ENCODE peak calls at places on chromosomes 13 and 19, in ten cellular contexts. E is cardiac muscle cell, R is brain microvascular endothelial cell, S is fibroblast of villous mesenchyme, D is fibroblast of pulmonary artery, O is psoas muscle, B is gastrocnemius medialis, F is left ventricle myocardium inferior, G is astrocyte of the spinal cord, X is colonic mucosa. U is an unnamed sample.
A peak's percentile ranks its signal among the peaks of the same experiment; 100 is the strongest.

GRCh38 chr13:82947121-82948077 is 934.9 kb downstream of the SLITRK1 start:
- DNase-seq in G (peak; percentile 18), R (no peak), S (peak; percentile 4), O (no peak), D (peak; percentile 3), X (no peak), B (no peak), E (no peak), F (no peak), U (no peak)

GRCh38 chr19:46714523-46715106 is 2.3 kb downstream of the PRKD2 start:
- DNase-seq in R (no peak), D (no peak), G (no peak), B (no peak), E (no peak), X (no peak), F (no peak), S (peak; percentile 50), O (no peak), U (no peak)

GRCh38 chr19:52007436-52007804 is 591 bp downstream of the ZNF615 start:
- DNase-seq in O (no peak), G (no peak), B (no peak), R (no peak), F (no peak), X (no peak), D (peak; percentile 6), E (peak; percentile 23), S (no peak), U (peak; percentile 12)

GRCh38 chr13:114027046-114027760 is 53.3 kb upstream of the C13orf46 start:
- DNase-seq in B (no peak), S (no peak), X (no peak), R (no peak), G (peak; percentile 35), O (peak; percentile 84), F (peak; percentile 66), D (no peak), E (no peak), U (peak; percentile 36)

GRCh38 chr13:98537740-98538139 is 39.2 kb downstream of the STK24 start:
- DNase-seq in E (no peak), F (no peak), D (no peak), S (no peak), O (no peak), R (no peak), X (no peak), G (no peak), B (no peak), U (no peak)

GRCh38 chr13:79867248-79867647 is 386.3 kb downstream of the NDFIP2 start:
- DNase-seq in G (peak; percentile 42), D (peak; percentile 23), X (no peak), O (no peak), F (no peak), B (no peak), S (peak; percentile 19), E (no peak), R (peak; percentile 7), U (peak; percentile 5)

GRCh38 chr19:53333071-53333465 is 481 bp upstream of the ZNF845 start:
- DNase-seq in X (no peak), D (no peak), O (peak; percentile 66), B (peak; percentile 18), S (no peak), R (peak; percentile 41), E (peak; percentile 67), F (peak; percentile 38), G (no peak), U (no peak)

GRCh38 chr13:42392706-42393572 is 121.0 kb downstream of the AKAP11 start:
- DNase-seq in R (no peak), D (no peak), S (peak; percentile 38), G (peak; percentile 14), F (no peak), B (no peak), O (no peak), X (no peak), E (no peak), U (no peak)

GRCh38 chr19:40609561-40610395 is 8.6 kb downstream of the LTBP4 start:
- DNase-seq in S (peak; percentile 84), E (peak; percentile 89), R (peak; percentile 77), X (peak; percentile 98), F (peak; percentile 90), G (peak; percentile 85), B (peak; percentile 80), O (peak; percentile 95), D (no peak), U (peak; percentile 67)

GRCh38 chr19:30228113-30228725 is 144.0 kb upstream of the ZNF536 start:
- DNase-seq in S (no peak), D (no peak), F (no peak), R (no peak), E (no peak), G (no peak), B (no peak), X (no peak), O (no peak), U (no peak)
- H3K4me3 ChIP-seq in S (peak overlapping the region; percentile 29), D (peak overlapping the region; percentile 31), F (peak overlapping the region; percentile 71), R (peak overlapping the region; percentile 39), E (peak overlapping the region; percentile 45), G (no peak overlapping the region), B (peak overlapping the region; percentile 66), X (peak overlapping the region; percentile 45), O (peak overlapping the region; percentile 67), U (peak overlapping the region; percentile 32)

GRCh38 chr13:67048084-67048792 is 181.9 kb downstream of the PCDH9 start:
- DNase-seq in E (no peak), D (peak; percentile 96), R (peak; percentile 93), F (no peak), O (no peak), S (peak; percentile 27), G (peak; percentile 93), B (no peak), X (no peak), U (peak; percentile 84)
- TF ChIP-seq CTCF in E (peak; percentile 19), D (peak; percentile 30), R (peak; percentile 29), F (no peak), O (no peak), S (no peak), G (no peak), B (no peak), X (no peak), U (no peak)

GRCh38 chr19:4303778-4304508 is 455 bp upstream of the FSD1 start:
- DNase-seq in X (no peak), B (no peak), S (no peak), R (no peak), F (no peak), E (no peak), G (no peak), O (no peak), D (no peak), U (no peak)
- H3K4me3 ChIP-seq in X (no peak overlapping the region), B (no peak overlapping the region), S (no peak overlapping the region), R (peak overlapping the region; percentile 45), F (peak overlapping the region; percentile 44), E (peak overlapping the region; percentile 57), G (peak overlapping the region; percentile 47), O (no peak overlapping the region), D (no peak overlapping the region), U (no peak overlapping the region)

DNA sequence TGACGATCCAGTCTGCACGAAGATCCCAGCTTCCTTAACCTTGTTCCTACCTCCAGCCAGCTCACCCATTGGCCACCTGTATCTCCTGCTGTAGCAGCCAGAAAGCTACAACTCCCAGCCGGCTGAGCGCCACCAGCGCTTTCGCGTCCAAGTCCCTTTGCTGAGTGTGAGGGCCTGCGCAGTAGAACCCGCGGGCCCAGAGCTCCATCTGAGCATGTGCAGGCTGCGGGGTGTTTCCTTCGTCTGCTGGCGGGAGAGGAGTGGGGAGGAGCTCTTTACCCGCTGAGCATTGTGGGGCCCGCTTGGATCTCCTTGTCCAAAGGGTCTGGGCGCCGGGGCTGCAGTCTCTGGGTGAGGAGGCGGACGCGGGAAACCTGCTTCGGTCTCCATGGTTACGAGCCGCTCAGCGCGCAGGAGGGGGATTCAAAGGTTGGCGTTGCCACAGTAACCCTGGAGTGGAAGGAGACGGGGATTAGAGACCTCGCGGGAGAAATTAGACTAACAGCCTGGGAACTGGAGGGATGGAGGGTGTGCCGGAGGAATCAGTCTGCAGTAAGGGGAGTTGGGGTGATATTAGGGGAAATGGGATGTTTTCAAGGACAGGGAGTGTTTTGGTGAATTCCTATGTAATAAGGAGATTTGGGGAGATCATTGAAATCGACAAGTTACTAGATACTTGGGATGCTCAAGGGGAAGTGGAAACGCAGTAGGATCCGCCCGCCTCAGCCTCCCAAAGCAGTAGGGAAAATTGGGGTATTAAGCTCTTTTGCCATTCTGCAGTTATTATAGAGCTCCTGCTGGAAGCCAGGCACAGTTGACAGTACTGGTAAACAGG is 33.5 kb downstream of the ZSWIM9 start:
- DNase-seq in R (peak; percentile 92), S (peak; percentile 93), G (peak; percentile 96), B (peak; percentile 90), F (peak; percentile 93), X (peak; percentile 97), E (peak; percentile 96), O (peak; percentile 96), D (peak; percentile 95), U (peak; percentile 96)
- TF ChIP-seq CTCF in R (no peak), S (no peak), G (no peak), B (no peak), F (no peak), X (no peak), E (no peak), O (no peak), D (no peak), U (no peak)

DNA sequence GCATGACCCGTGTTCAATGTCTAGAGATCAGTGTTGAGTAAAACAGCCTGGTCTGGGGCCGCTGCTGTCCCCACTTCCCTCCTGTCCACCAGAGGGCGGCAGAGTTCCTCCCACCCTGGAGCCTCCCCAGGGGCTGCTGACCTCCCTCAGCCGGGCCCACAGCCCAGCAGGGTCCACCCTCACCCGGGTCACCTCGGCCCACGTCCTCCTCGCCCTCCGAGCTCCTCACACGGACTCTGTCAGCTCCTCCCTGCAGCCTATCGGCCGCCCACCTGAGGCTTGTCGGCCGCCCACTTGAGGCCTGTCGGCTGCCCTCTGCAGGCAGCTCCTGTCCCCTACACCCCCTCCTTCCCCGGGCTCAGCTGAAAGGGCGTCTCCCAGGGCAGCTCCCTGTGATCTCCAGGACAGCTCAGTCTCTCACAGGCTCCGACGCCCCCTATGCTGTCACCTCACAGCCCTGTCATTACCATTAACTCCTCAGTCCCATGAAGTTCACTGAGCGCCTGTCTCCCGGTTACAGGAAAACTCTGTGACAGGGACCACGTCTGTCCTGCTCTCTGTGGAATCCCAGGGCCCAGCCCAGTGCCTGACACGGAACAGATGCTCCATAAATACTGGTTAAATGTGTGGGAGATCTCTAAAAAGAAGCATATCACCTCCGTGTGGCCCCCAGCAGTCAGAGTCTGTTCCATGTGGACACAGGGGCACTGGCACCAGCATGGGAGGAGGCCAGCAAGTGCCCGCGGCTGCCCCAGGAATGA is 1.5 kb upstream of the CEACAM5 start:
- DNase-seq in R (no peak), D (peak; percentile 9), E (no peak), O (peak; percentile 59), X (peak; percentile 87), B (no peak), F (peak; percentile 23), S (peak; percentile 4), G (no peak), U (peak; percentile 36)
- H3K4me3 ChIP-seq in R (no peak overlapping the region), D (no peak overlapping the region), E (no peak overlapping the region), O (no peak overlapping the region), X (peak overlapping the region; percentile 33), B (no peak overlapping the region), F (peak overlapping the region; percentile 23), S (no peak overlapping the region), G (no peak overlapping the region), U (no peak overlapping the region)

GRCh38 chr13:36395280-36395679 is 37.0 kb upstream of the CCNA1 start:
- DNase-seq in F (no peak), D (peak; percentile 77), B (no peak), S (peak; percentile 67), X (no peak), E (no peak), R (no peak), G (peak; percentile 57), O (no peak), U (peak; percentile 83)
- TF ChIP-seq CTCF in F (peak; percentile 57), D (peak; percentile 65), B (no peak), S (peak; percentile 57), X (no peak), E (peak; percentile 61), R (peak; percentile 46), G (peak; percentile 49), O (peak; percentile 22), U (peak; percentile 60)